ENCODE peak calls at places on chromosome 22, in eight cellular contexts. A is COR-L47, P is NCI-H345, B is nephron progenitor cell, V is GM10248, E is memory B cell, F is NCI-H510A, M is sigmoid colon. L is an unnamed sample.

GRCh38 chr22:29757096-29757495 is 9.7 kb downstream of the ZMAT5 start:
- DNase-seq in A (no peak), P (no peak), B (no peak), V (no peak), E (no peak), F (no peak), M (no peak), L (no peak)

GRCh38 chr22:19796169-19796568 is 35.6 kb downstream of the TBX1 start:
- DNase-seq in A (no peak), P (no peak), B (no peak), V (no peak), E (no peak), F (no peak), M (no peak), L (no peak)

GRCh38 chr22:46178755-46179505 is 28.6 kb downstream of the PPARA start:
- DNase-seq in A (no peak), P (no peak), B (no peak), V (no peak), E (no peak), F (no peak), M (no peak), L (no peak)

GRCh38 chr22:29199702-29200400 is 5.8 kb upstream of the EMID1 start:
- DNase-seq in A (no peak), P (no peak), B (no peak), V (no peak), E (no peak), F (no peak), M (no peak), L (peak)

GRCh38 chr22:42955087-42955630 is 59.8 kb downstream of the PACSIN2 start:
- DNase-seq in A (no peak), P (no peak), B (no peak), V (no peak), E (no peak), F (no peak), M (no peak), L (no peak)

GRCh38 chr22:29879738-29880137 is 3.2 kb upstream of the MTMR3 start:
- DNase-seq in A (no peak), P (no peak), B (no peak), V (no peak), E (no peak), F (no peak), M (no peak), L (no peak)

GRCh38 chr22:38257170-38257569 is 15.6 kb downstream of the TMEM184B start:
- DNase-seq in A (no peak), P (no peak), B (no peak), V (no peak), E (no peak), F (no peak), M (peak), L (no peak)

GRCh38 chr22:42001706-42002105 is 3.1 kb downstream of the WBP2NL start:
- DNase-seq in A (no peak), P (no peak), B (no peak), V (no peak), E (no peak), F (no peak), M (no peak), L (no peak)

GRCh38 chr22:36739185-36739584 is 35.6 kb upstream of the CACNG2 start:
- DNase-seq in A (no peak), P (no peak), B (no peak), V (no peak), E (no peak), F (no peak), M (peak), L (no peak)

L was measured in lower lobe of right lung.